ENCODE peak calls at places on chromosomes 11 and 22, in five cellular contexts. One of them, this sample, is unnamed.
A peak's percentile ranks its signal among the peaks of the same experiment; 100 is the strongest.

GRCh38 chr11:87351671-87352070 is 313.9 kb downstream of the TMEM135 start:
- DNase-seq in K562: no peak
- DNase-seq in fibroblast of lung: no peak
- DNase-seq in lower lobe of right lung: no peak
- DNase-seq in A549: no peak
- DNase-seq in this sample: no peak

GRCh38 chr22:19723990-19724827 is 870 bp downstream of the GP1BB start:
- DNase-seq in K562: peak; percentile 95
- DNase-seq in fibroblast of lung: no peak
- DNase-seq in lower lobe of right lung: no peak
- DNase-seq in A549: peak; percentile 65
- DNase-seq in this sample: no peak

GRCh38 chr22:46491936-46492335 is 45.5 kb downstream of the CELSR1 start:
- DNase-seq in K562: no peak
- DNase-seq in fibroblast of lung: no peak
- DNase-seq in lower lobe of right lung: no peak
- DNase-seq in A549: no peak
- DNase-seq in this sample: no peak

GRCh38 chr11:86089659-86090058 is 20.8 kb upstream of the PICALM start:
- DNase-seq in K562: no peak
- DNase-seq in fibroblast of lung: peak; percentile 9
- DNase-seq in lower lobe of right lung: no peak
- DNase-seq in A549: no peak
- DNase-seq in this sample: no peak

GRCh38 chr11:103532133-103532788 is 423.0 kb downstream of the DYNC2H1 start:
- DNase-seq in K562: no peak
- DNase-seq in fibroblast of lung: peak; percentile 71
- DNase-seq in lower lobe of right lung: no peak
- DNase-seq in A549: peak; percentile 33
- DNase-seq in this sample: no peak

GRCh38 chr11:62835336-62835735 is 2.7 kb upstream of the TEX54 start:
- DNase-seq in K562: no peak
- DNase-seq in fibroblast of lung: no peak
- DNase-seq in lower lobe of right lung: no peak
- DNase-seq in A549: no peak
- DNase-seq in this sample: no peak

GRCh38 chr22:27452916-27453315 is 348.6 kb downstream of the MN1 start:
- DNase-seq in K562: no peak
- DNase-seq in fibroblast of lung: no peak
- DNase-seq in lower lobe of right lung: no peak
- DNase-seq in A549: no peak
- DNase-seq in this sample: no peak

GRCh38 chr22:41848468-41848867 is 15.6 kb downstream of the SREBF2 start:
- DNase-seq in K562: no peak
- DNase-seq in fibroblast of lung: peak; percentile 61
- DNase-seq in lower lobe of right lung: peak; percentile 88
- DNase-seq in A549: peak; percentile 35
- DNase-seq in this sample: peak; percentile 43

GRCh38 chr11:118106789-118107335 is 20.1 kb upstream of the SMIM35 start:
- DNase-seq in K562: no peak
- DNase-seq in fibroblast of lung: no peak
- DNase-seq in lower lobe of right lung: no peak
- DNase-seq in A549: peak; percentile 16
- DNase-seq in this sample: no peak

GRCh38 chr11:127106142-127106541 is 105.6 kb upstream of the KIRREL3 start:
- DNase-seq in K562: no peak
- DNase-seq in fibroblast of lung: no peak
- DNase-seq in lower lobe of right lung: no peak
- DNase-seq in A549: no peak
- DNase-seq in this sample: peak; percentile 36

GRCh38 chr11:124602193-124602592 is 9.0 kb upstream of the PANX3 start:
- DNase-seq in K562: no peak
- DNase-seq in fibroblast of lung: no peak
- DNase-seq in lower lobe of right lung: no peak
- DNase-seq in A549: no peak
- DNase-seq in this sample: no peak

GRCh38 chr11:17979770-17980371 is 33.0 kb downstream of the SERGEF start:
- DNase-seq in K562: peak; percentile 74
- DNase-seq in fibroblast of lung: peak; percentile 19
- DNase-seq in lower lobe of right lung: no peak
- DNase-seq in A549: peak; percentile 19
- DNase-seq in this sample: peak; percentile 34

GRCh38 chr11:33445761-33446161 is 188.6 kb downstream of the HIPK3 start:
- DNase-seq in K562: no peak
- DNase-seq in fibroblast of lung: no peak
- DNase-seq in lower lobe of right lung: no peak
- DNase-seq in A549: peak; percentile 31
- DNase-seq in this sample: no peak

GRCh38 chr22:24099661-24100060 is 81.6 kb upstream of the SUSD2 start:
- DNase-seq in K562: no peak
- DNase-seq in fibroblast of lung: no peak
- DNase-seq in lower lobe of right lung: peak; percentile 11
- DNase-seq in A549: no peak
- DNase-seq in this sample: no peak

GRCh38 chr11:120034881-120035620 is 102.9 kb downstream of the TRIM29 start:
- DNase-seq in K562: no peak
- DNase-seq in fibroblast of lung: no peak
- DNase-seq in lower lobe of right lung: no peak
- DNase-seq in A549: no peak
- DNase-seq in this sample: no peak

GRCh38 chr11:119729581-119730346 is 764 bp upstream of the NECTIN1 start:
- DNase-seq in K562: no peak
- DNase-seq in fibroblast of lung: peak; percentile 57
- DNase-seq in lower lobe of right lung: peak; percentile 78
- DNase-seq in A549: peak; percentile 37
- DNase-seq in this sample: peak; percentile 62

GRCh38 chr11:102810943-102811528 is 13.1 kb upstream of the MMP1 start:
- DNase-seq in K562: no peak
- DNase-seq in fibroblast of lung: peak; percentile 47
- DNase-seq in lower lobe of right lung: no peak
- DNase-seq in A549: peak; percentile 12
- DNase-seq in this sample: no peak

GRCh38 chr11:111793863-111794262 is 27.7 kb upstream of the PPP2R1B start:
- DNase-seq in K562: no peak
- DNase-seq in fibroblast of lung: no peak
- DNase-seq in lower lobe of right lung: no peak
- DNase-seq in A549: no peak
- DNase-seq in this sample: no peak

GRCh38 chr22:24055283-24055682 is 44.2 kb downstream of the CABIN1 start:
- DNase-seq in K562: no peak
- DNase-seq in fibroblast of lung: no peak
- DNase-seq in lower lobe of right lung: no peak
- DNase-seq in A549: no peak
- DNase-seq in this sample: no peak

GRCh38 chr11:6402061-6402470 is 11.8 kb downstream of the SMPD1 start:
- DNase-seq in K562: no peak
- DNase-seq in fibroblast of lung: no peak
- DNase-seq in lower lobe of right lung: no peak
- DNase-seq in A549: no peak
- DNase-seq in this sample: no peak

GRCh38 chr11:25769287-25769686 is 562.6 kb upstream of the ANO3 start:
- DNase-seq in K562: no peak
- DNase-seq in fibroblast of lung: peak; percentile 67
- DNase-seq in lower lobe of right lung: no peak
- DNase-seq in A549: no peak
- DNase-seq in this sample: no peak

GRCh38 chr11:25766332-25767015 is 565.5 kb upstream of the ANO3 start:
- DNase-seq in K562: no peak
- DNase-seq in fibroblast of lung: peak; percentile 22
- DNase-seq in lower lobe of right lung: no peak
- DNase-seq in A549: no peak
- DNase-seq in this sample: no peak

GRCh38 chr11:3214420-3214699 is 4.3 kb downstream of the MRGPRG start:
- DNase-seq in K562: no peak
- DNase-seq in fibroblast of lung: no peak
- DNase-seq in lower lobe of right lung: no peak
- DNase-seq in A549: no peak
- DNase-seq in this sample: no peak

GRCh38 chr11:125514336-125515101 is 18.5 kb upstream of the FEZ1 start:
- DNase-seq in K562: no peak
- DNase-seq in fibroblast of lung: peak; percentile 45
- DNase-seq in lower lobe of right lung: no peak
- DNase-seq in A549: no peak
- DNase-seq in this sample: peak; percentile 27

GRCh38 chr22:23786261-23786710 is 480 bp upstream of the SMARCB1 start:
- DNase-seq in K562: no peak
- DNase-seq in fibroblast of lung: no peak
- DNase-seq in lower lobe of right lung: no peak
- DNase-seq in A549: no peak
- DNase-seq in this sample: no peak

GRCh38 chr11:130068986-130069683 is 559 bp upstream of the APLP2 start:
- DNase-seq in K562: no peak
- DNase-seq in fibroblast of lung: peak; percentile 92
- DNase-seq in lower lobe of right lung: no peak
- DNase-seq in A549: peak; percentile 61
- DNase-seq in this sample: no peak

GRCh38 chr11:18452927-18453326 is 2.7 kb upstream of the LDHAL6A start:
- DNase-seq in K562: no peak
- DNase-seq in fibroblast of lung: no peak
- DNase-seq in lower lobe of right lung: no peak
- DNase-seq in A549: no peak
- DNase-seq in this sample: no peak

GRCh38 chr11:126112547-126112946 is 49.9 kb upstream of the CDON start:
- DNase-seq in K562: no peak
- DNase-seq in fibroblast of lung: peak; percentile 56
- DNase-seq in lower lobe of right lung: no peak
- DNase-seq in A549: no peak
- DNase-seq in this sample: peak; percentile 42

GRCh38 chr11:8354622-8355417 is 91.1 kb upstream of the LMO1 start:
- DNase-seq in K562: no peak
- DNase-seq in fibroblast of lung: no peak
- DNase-seq in lower lobe of right lung: no peak
- DNase-seq in A549: peak; percentile 19
- DNase-seq in this sample: no peak
- TF ChIP-seq CTCF in K562: no peak
- TF ChIP-seq CTCF in fibroblast of lung: no peak
- TF ChIP-seq CTCF in lower lobe of right lung: no peak
- TF ChIP-seq CTCF in A549: no peak
- TF ChIP-seq CTCF in this sample: no peak

DNA sequence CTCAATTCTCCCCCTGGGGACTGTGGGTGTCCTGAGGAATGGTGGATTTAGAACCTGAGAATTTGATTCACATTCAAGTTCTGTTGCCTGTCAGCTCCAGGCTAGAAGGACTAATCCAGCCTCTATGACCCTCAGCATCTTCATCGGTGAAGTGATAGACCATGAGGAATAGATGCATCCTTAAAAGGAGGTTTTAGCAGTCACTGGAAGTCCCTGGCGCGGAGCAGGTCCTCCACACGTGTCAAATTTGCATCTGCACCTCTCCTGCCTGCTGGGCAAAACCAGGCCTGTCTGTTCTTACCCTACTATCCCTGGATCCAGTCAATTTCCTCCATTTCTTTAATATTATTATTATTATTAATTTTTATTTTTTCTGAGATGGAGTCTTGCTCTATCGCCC is 808.4 kb downstream of the TBC1D22A start:
- DNase-seq in K562: no peak
- DNase-seq in fibroblast of lung: no peak
- DNase-seq in lower lobe of right lung: no peak
- DNase-seq in A549: no peak
- DNase-seq in this sample: no peak
- H3K9me3 ChIP-seq in K562: no peaks in the 10 kb centered on the region
- H3K9me3 ChIP-seq in fibroblast of lung: no peaks in the 10 kb centered on the region
- H3K9me3 ChIP-seq in lower lobe of right lung: no peaks in the 10 kb centered on the region
- H3K9me3 ChIP-seq in A549: no peaks in the 10 kb centered on the region
- H3K9me3 ChIP-seq in this sample: no peaks in the 10 kb centered on the region

DNA sequence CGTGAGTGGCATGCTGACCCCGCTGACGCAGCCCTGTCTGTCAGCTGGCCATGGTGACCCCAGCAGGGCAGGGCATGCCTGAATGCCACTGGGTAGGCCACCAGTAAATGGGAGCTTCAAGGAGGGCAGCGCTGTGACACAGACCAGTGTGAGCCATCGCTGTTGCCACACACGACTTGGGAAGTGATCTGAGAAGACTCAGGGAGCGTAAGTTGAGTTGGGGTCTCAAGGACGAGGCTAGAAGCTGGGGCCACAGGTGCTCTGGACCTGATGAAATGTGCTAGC is 28.2 kb downstream of the MPPED1 start:
- DNase-seq in K562: no peak
- DNase-seq in fibroblast of lung: no peak
- DNase-seq in lower lobe of right lung: no peak
- DNase-seq in A549: no peak
- DNase-seq in this sample: no peak
- H3K4me1 ChIP-seq in K562: no peaks in the 10 kb centered on the region
- H3K4me1 ChIP-seq in fibroblast of lung: no peaks in the 10 kb centered on the region
- H3K4me1 ChIP-seq in lower lobe of right lung: no peaks in the 10 kb centered on the region
- H3K4me1 ChIP-seq in A549: no peaks in the 10 kb centered on the region
- H3K4me1 ChIP-seq in this sample: peaks cover 15% of the 10 kb centered on the region

GRCh38 chr22:44369241-44369652 is 56.5 kb upstream of the SHISAL1 start:
- DNase-seq in K562: no peak
- DNase-seq in fibroblast of lung: no peak
- DNase-seq in lower lobe of right lung: peak; percentile 35
- DNase-seq in A549: no peak
- DNase-seq in this sample: no peak
- TF ChIP-seq CTCF in K562: peak; percentile 21
- TF ChIP-seq CTCF in fibroblast of lung: peak; percentile 17
- TF ChIP-seq CTCF in lower lobe of right lung: no peak
- TF ChIP-seq CTCF in A549: no peak
- TF ChIP-seq CTCF in this sample: no peak

DNA sequence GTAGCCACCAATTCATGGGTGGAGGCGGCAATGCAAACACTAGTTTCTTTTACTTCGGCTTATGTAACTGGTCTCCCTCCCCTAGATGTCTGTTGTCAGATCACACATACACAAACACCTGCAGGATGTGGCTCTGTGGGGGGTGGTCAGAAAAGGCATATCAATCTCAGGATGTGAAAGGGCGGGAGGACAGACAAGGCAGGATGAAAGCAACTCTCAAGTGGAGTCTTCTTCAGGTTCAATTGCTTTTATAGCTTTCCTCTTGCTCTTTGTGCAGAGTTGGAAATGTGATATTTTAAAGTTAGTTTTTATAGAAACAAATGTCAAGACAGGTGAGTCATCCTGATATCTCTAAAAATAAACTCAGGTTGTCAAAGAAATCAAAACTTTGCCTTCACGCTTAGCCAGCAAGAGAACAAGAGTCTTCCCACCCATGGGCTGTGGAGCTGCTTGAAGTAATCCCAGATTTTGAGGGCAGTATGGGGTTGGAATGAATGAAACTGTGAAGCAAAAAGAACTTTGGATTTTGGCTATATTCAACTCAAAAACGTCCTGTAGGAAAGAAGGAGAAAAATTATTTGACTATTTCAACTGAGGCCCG is 423.4 kb downstream of the GUCY1A2 start:
- DNase-seq in K562: no peak
- DNase-seq in fibroblast of lung: no peak
- DNase-seq in lower lobe of right lung: no peak
- DNase-seq in A549: no peak
- DNase-seq in this sample: no peak
- H3K9me3 ChIP-seq in K562: no peaks in the 10 kb centered on the region
- H3K9me3 ChIP-seq in fibroblast of lung: no peaks in the 10 kb centered on the region
- H3K9me3 ChIP-seq in lower lobe of right lung: no peaks in the 10 kb centered on the region
- H3K9me3 ChIP-seq in A549: no peaks in the 10 kb centered on the region
- H3K9me3 ChIP-seq in this sample: no peaks in the 10 kb centered on the region